ENCODE peak calls at places on chromosome 14, in eight cellular contexts. One of them, this sample, is unnamed.

GRCh38 chr14:101184104-101184455 is 280.6 kb upstream of the RTL1 start:
- DNase-seq in EL: no peak
- DNase-seq in HuH-7.5: no peak
- DNase-seq in stimulated activated CD8-positive, alpha-beta memory T cell treated with anti-CD3 and anti-CD28 coated beads, Interleukin-15, amount 100 ng/mL, for 1 hour: no peak
- DNase-seq in tibial artery: no peak
- DNase-seq in myocyte: no peak
- DNase-seq in naive thymus-derived CD8-positive, alpha-beta T cell: no peak
- DNase-seq in aorta: no peak
- DNase-seq in this sample: no peak

GRCh38 chr14:91232631-91233030 is 11.9 kb downstream of the GPR68 start:
- DNase-seq in aorta: no peak
- DNase-seq in myocyte: no peak
- DNase-seq in tibial artery: no peak
- DNase-seq in HuH-7.5: no peak
- DNase-seq in naive thymus-derived CD8-positive, alpha-beta T cell: no peak
- DNase-seq in EL: no peak
- DNase-seq in stimulated activated CD8-positive, alpha-beta memory T cell treated with anti-CD3 and anti-CD28 coated beads, Interleukin-15, amount 100 ng/mL, for 1 hour: no peak
- DNase-seq in this sample: no peak

GRCh38 chr14:99284254-99285004 is 12.4 kb upstream of the BCL11B start:
- DNase-seq in stimulated activated CD8-positive, alpha-beta memory T cell treated with anti-CD3 and anti-CD28 coated beads, Interleukin-15, amount 100 ng/mL, for 1 hour: no peak
- DNase-seq in myocyte: no peak
- DNase-seq in EL: no peak
- DNase-seq in naive thymus-derived CD8-positive, alpha-beta T cell: no peak
- DNase-seq in aorta: no peak
- DNase-seq in tibial artery: no peak
- DNase-seq in HuH-7.5: no peak
- DNase-seq in this sample: no peak

GRCh38 chr14:62443796-62444195 is 601.5 kb downstream of the KCNH5 start:
- DNase-seq in EL: peak
- DNase-seq in myocyte: no peak
- DNase-seq in HuH-7.5: no peak
- DNase-seq in aorta: no peak
- DNase-seq in tibial artery: no peak
- DNase-seq in stimulated activated CD8-positive, alpha-beta memory T cell treated with anti-CD3 and anti-CD28 coated beads, Interleukin-15, amount 100 ng/mL, for 1 hour: no peak
- DNase-seq in naive thymus-derived CD8-positive, alpha-beta T cell: no peak
- DNase-seq in this sample: no peak

GRCh38 chr14:50388256-50388931 is 8.3 kb downstream of the CDKL1 start:
- DNase-seq in stimulated activated CD8-positive, alpha-beta memory T cell treated with anti-CD3 and anti-CD28 coated beads, Interleukin-15, amount 100 ng/mL, for 1 hour: no peak
- DNase-seq in tibial artery: no peak
- DNase-seq in aorta: no peak
- DNase-seq in HuH-7.5: no peak
- DNase-seq in myocyte: no peak
- DNase-seq in EL: no peak
- DNase-seq in naive thymus-derived CD8-positive, alpha-beta T cell: no peak
- DNase-seq in this sample: no peak

GRCh38 chr14:75821828-75822521 is 159.8 kb downstream of the TGFB3 start:
- DNase-seq in HuH-7.5: no peak
- DNase-seq in tibial artery: no peak
- DNase-seq in aorta: no peak
- DNase-seq in naive thymus-derived CD8-positive, alpha-beta T cell: no peak
- DNase-seq in myocyte: peak
- DNase-seq in stimulated activated CD8-positive, alpha-beta memory T cell treated with anti-CD3 and anti-CD28 coated beads, Interleukin-15, amount 100 ng/mL, for 1 hour: no peak
- DNase-seq in EL: no peak
- DNase-seq in this sample: no peak

GRCh38 chr14:76811561-76811960 is 1.1 kb downstream of the ANGEL1 start:
- DNase-seq in stimulated activated CD8-positive, alpha-beta memory T cell treated with anti-CD3 and anti-CD28 coated beads, Interleukin-15, amount 100 ng/mL, for 1 hour: no peak
- DNase-seq in HuH-7.5: no peak
- DNase-seq in aorta: no peak
- DNase-seq in EL: peak
- DNase-seq in myocyte: no peak
- DNase-seq in tibial artery: no peak
- DNase-seq in naive thymus-derived CD8-positive, alpha-beta T cell: no peak
- DNase-seq in this sample: no peak

GRCh38 chr14:44029933-44030332 is 477.1 kb downstream of the FSCB start:
- DNase-seq in stimulated activated CD8-positive, alpha-beta memory T cell treated with anti-CD3 and anti-CD28 coated beads, Interleukin-15, amount 100 ng/mL, for 1 hour: no peak
- DNase-seq in HuH-7.5: no peak
- DNase-seq in EL: no peak
- DNase-seq in naive thymus-derived CD8-positive, alpha-beta T cell: no peak
- DNase-seq in myocyte: no peak
- DNase-seq in tibial artery: no peak
- DNase-seq in aorta: no peak
- DNase-seq in this sample: no peak

GRCh38 chr14:81062816-81063215 is 107.4 kb downstream of the TSHR start:
- DNase-seq in tibial artery: no peak
- DNase-seq in stimulated activated CD8-positive, alpha-beta memory T cell treated with anti-CD3 and anti-CD28 coated beads, Interleukin-15, amount 100 ng/mL, for 1 hour: no peak
- DNase-seq in EL: peak
- DNase-seq in HuH-7.5: no peak
- DNase-seq in aorta: no peak
- DNase-seq in naive thymus-derived CD8-positive, alpha-beta T cell: peak
- DNase-seq in myocyte: peak
- DNase-seq in this sample: no peak

GRCh38 chr14:32621585-32621984 is 292.5 kb downstream of the AKAP6 start:
- DNase-seq in tibial artery: no peak
- DNase-seq in EL: no peak
- DNase-seq in aorta: no peak
- DNase-seq in HuH-7.5: no peak
- DNase-seq in naive thymus-derived CD8-positive, alpha-beta T cell: no peak
- DNase-seq in myocyte: peak
- DNase-seq in stimulated activated CD8-positive, alpha-beta memory T cell treated with anti-CD3 and anti-CD28 coated beads, Interleukin-15, amount 100 ng/mL, for 1 hour: no peak
- DNase-seq in this sample: no peak

GRCh38 chr14:20679907-20680306 is 4.5 kb upstream of the RNASE4 start:
- DNase-seq in stimulated activated CD8-positive, alpha-beta memory T cell treated with anti-CD3 and anti-CD28 coated beads, Interleukin-15, amount 100 ng/mL, for 1 hour: no peak
- DNase-seq in EL: peak
- DNase-seq in aorta: no peak
- DNase-seq in tibial artery: no peak
- DNase-seq in naive thymus-derived CD8-positive, alpha-beta T cell: no peak
- DNase-seq in HuH-7.5: peak
- DNase-seq in myocyte: peak
- DNase-seq in this sample: no peak

GRCh38 chr14:101980251-101980650 is 15.9 kb downstream of the DYNC1H1 start:
- DNase-seq in naive thymus-derived CD8-positive, alpha-beta T cell: no peak
- DNase-seq in HuH-7.5: no peak
- DNase-seq in aorta: no peak
- DNase-seq in EL: no peak
- DNase-seq in myocyte: no peak
- DNase-seq in tibial artery: no peak
- DNase-seq in stimulated activated CD8-positive, alpha-beta memory T cell treated with anti-CD3 and anti-CD28 coated beads, Interleukin-15, amount 100 ng/mL, for 1 hour: no peak
- DNase-seq in this sample: no peak

GRCh38 chr14:22640192-22640591 is 4.0 kb downstream of the OR6J1 start:
- DNase-seq in naive thymus-derived CD8-positive, alpha-beta T cell: no peak
- DNase-seq in HuH-7.5: no peak
- DNase-seq in tibial artery: no peak
- DNase-seq in EL: no peak
- DNase-seq in myocyte: no peak
- DNase-seq in stimulated activated CD8-positive, alpha-beta memory T cell treated with anti-CD3 and anti-CD28 coated beads, Interleukin-15, amount 100 ng/mL, for 1 hour: no peak
- DNase-seq in aorta: no peak
- DNase-seq in this sample: no peak

GRCh38 chr14:61444215-61444768 is 122.9 kb downstream of the PRKCH start:
- DNase-seq in stimulated activated CD8-positive, alpha-beta memory T cell treated with anti-CD3 and anti-CD28 coated beads, Interleukin-15, amount 100 ng/mL, for 1 hour: peak
- DNase-seq in myocyte: no peak
- DNase-seq in EL: no peak
- DNase-seq in naive thymus-derived CD8-positive, alpha-beta T cell: peak
- DNase-seq in aorta: no peak
- DNase-seq in tibial artery: no peak
- DNase-seq in HuH-7.5: no peak
- DNase-seq in this sample: no peak